ENCODE peak calls at places on chromosomes 12 and 14, in ten cellular contexts. X is body of pancreas, S is sigmoid colon, V is astrocyte of the cerebellum, P is right atrium auricular region, U is cardiac fibroblast, A is left ventricle myocardium inferior, I is cardiac muscle cell, B is heart right ventricle, K is heart left ventricle. F is an unnamed sample.

GRCh38 chr14:103141117-103141796 is 18.0 kb downstream of the TNFAIP2 start:
- DNase-seq in B (no peak), S (no peak), U (peak; percentile 65), P (no peak), X (peak; percentile 51), A (no peak), I (peak; percentile 63), K (no peak), V (no peak), F (no peak)

GRCh38 chr12:94265521-94265920 is 117.1 kb downstream of the PLXNC1 start:
- DNase-seq in S (no peak), U (no peak), V (no peak), B (no peak), I (no peak), K (no peak), X (no peak), A (no peak), P (no peak), F (no peak)

GRCh38 chr12:122979001-122979907 is 1.2 kb upstream of the ARL6IP4 start:
- DNase-seq in B (no peak), V (no peak), U (no peak), S (no peak), X (no peak), I (no peak), P (no peak), K (no peak), A (no peak), F (no peak)

GRCh38 chr12:27468241-27468640 is 21.7 kb downstream of the SMCO2 start:
- DNase-seq in V (no peak), S (no peak), I (no peak), P (no peak), U (no peak), A (no peak), B (no peak), K (no peak), X (no peak), F (no peak)

GRCh38 chr14:51044961-51045360 is 49.9 kb downstream of the TRIM9 start:
- DNase-seq in S (no peak), K (no peak), V (no peak), A (no peak), B (no peak), P (no peak), U (no peak), X (no peak), I (no peak), F (no peak)

GRCh38 chr12:57965766-57966165 is 24.4 kb downstream of the ATP23 start:
- DNase-seq in I (no peak), V (no peak), A (no peak), B (no peak), K (no peak), U (no peak), P (no peak), S (no peak), X (no peak), F (no peak)

GRCh38 chr14:26173581-26173980 is 424.3 kb downstream of the NOVA1 start:
- DNase-seq in K (no peak), I (no peak), P (no peak), X (no peak), B (no peak), U (no peak), S (no peak), V (no peak), A (no peak), F (no peak)

GRCh38 chr14:70917633-70918032 is 10.4 kb downstream of the PCNX1 start:
- DNase-seq in V (no peak), S (no peak), A (no peak), X (no peak), K (no peak), I (no peak), U (no peak), P (no peak), B (no peak), F (no peak)

GRCh38 chr12:7059780-7060179 is 738 bp upstream of the C1S start:
- DNase-seq in K (no peak), S (no peak), A (no peak), B (no peak), X (no peak), V (no peak), P (no peak), I (no peak), U (no peak), F (no peak)

GRCh38 chr14:54329082-54329695 is 67.6 kb upstream of the CDKN3 start:
- DNase-seq in I (peak; percentile 80), S (no peak), U (peak; percentile 87), B (peak; percentile 47), P (peak; percentile 68), K (peak; percentile 37), A (peak; percentile 19), X (peak; percentile 28), V (peak; percentile 74), F (no peak)

GRCh38 chr12:115949675-115950074 is 327.8 kb downstream of the MED13L start:
- DNase-seq in S (no peak), A (no peak), X (no peak), B (no peak), U (no peak), V (no peak), P (no peak), K (no peak), I (no peak), F (no peak)

GRCh38 chr12:115946092-115946491 is 331.4 kb downstream of the MED13L start:
- DNase-seq in P (no peak), S (no peak), K (no peak), I (no peak), B (no peak), U (no peak), V (peak; percentile 27), X (no peak), A (no peak), F (no peak)

GRCh38 chr12:115947696-115948062 is 329.8 kb downstream of the MED13L start:
- DNase-seq in X (no peak), P (no peak), S (no peak), B (no peak), I (no peak), K (no peak), V (no peak), A (no peak), U (no peak), F (no peak)

GRCh38 chr12:115944851-115945496 is 332.5 kb downstream of the MED13L start:
- DNase-seq in V (no peak), P (peak; percentile 61), A (no peak), I (no peak), K (no peak), S (peak; percentile 69), X (no peak), U (no peak), B (no peak), F (no peak)

GRCh38 chr12:115946867-115947695 is 330.4 kb downstream of the MED13L start:
- DNase-seq in S (no peak), B (no peak), A (no peak), I (no peak), K (no peak), V (no peak), X (no peak), U (no peak), P (no peak), F (no peak)
- TF ChIP-seq CTCF in S (no peak), B (peak; percentile 38), A (peak; percentile 39), I (peak; percentile 49), K (no peak), V (peak; percentile 51), X (no peak), U (peak; percentile 70), P (peak; percentile 54), F (peak; percentile 50)

GRCh38 chr12:2622460-2622859 is 172.3 kb upstream of the FKBP4 start:
- DNase-seq in A (no peak), U (no peak), B (no peak), I (no peak), P (no peak), K (no peak), X (no peak), V (no peak), S (no peak), F (no peak)
- H3K4me3 ChIP-seq in A (no peak overlapping the region), U (no peak overlapping the region), B (no peak overlapping the region), I (no peak overlapping the region), P (no peak overlapping the region), K (no peak overlapping the region), X (no peak overlapping the region), V (no peak overlapping the region), S (no peak overlapping the region), F (no peak overlapping the region)

GRCh38 chr12:64678248-64678647 is 68.0 kb downstream of the RASSF3 start:
- DNase-seq in A (no peak), K (no peak), X (no peak), U (no peak), I (no peak), P (no peak), S (no peak), B (no peak), V (no peak), F (no peak)
- TF ChIP-seq CTCF in A (no peak), K (no peak), X (no peak), U (no peak), I (no peak), P (no peak), S (no peak), B (no peak), V (no peak), F (peak; percentile 48)

GRCh38 chr14:22885975-22886374 is 3.0 kb downstream of the REM2 start:
- DNase-seq in U (no peak), B (no peak), P (no peak), K (no peak), A (no peak), V (no peak), I (no peak), S (no peak), X (no peak), F (no peak)
- H3K4me3 ChIP-seq in U (no peak overlapping the region), B (no peak overlapping the region), P (no peak overlapping the region), K (peak overlapping the region; percentile 66), A (peak overlapping the region; percentile 72), V (peak overlapping the region; percentile 51), I (peak overlapping the region; percentile 45), S (no peak overlapping the region), X (no peak overlapping the region), F (peak overlapping the region; percentile 68)

DNA sequence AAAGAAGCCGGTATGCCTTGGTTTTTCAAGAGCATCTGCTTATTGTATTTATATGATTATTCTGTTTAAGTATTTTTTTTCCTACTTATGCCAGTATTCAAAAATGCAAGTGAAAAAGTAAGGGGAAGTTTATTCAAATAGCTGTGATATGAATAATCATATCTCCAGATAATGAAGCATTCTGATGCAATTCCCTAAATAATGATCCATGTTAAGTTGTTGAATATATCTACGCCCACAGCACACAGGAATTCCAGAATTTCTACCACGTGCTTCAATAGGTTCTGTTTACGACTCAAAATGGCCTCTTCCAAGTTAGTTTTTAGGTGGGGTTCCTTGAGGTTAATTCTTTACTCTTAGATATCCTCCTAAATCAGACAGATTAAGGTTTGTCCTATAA is 208.3 kb downstream of the NAV3 start:
- DNase-seq in X (no peak), U (peak; percentile 48), P (no peak), A (no peak), I (peak; percentile 62), B (no peak), K (no peak), V (no peak), S (no peak), F (no peak)
- TF ChIP-seq CTCF in X (no peak), U (no peak), P (no peak), A (no peak), I (no peak), B (no peak), K (no peak), V (no peak), S (no peak), F (no peak)